ENCODE peak calls at places on chromosomes 5 and 9, in ten cellular contexts. J is kidney tubule cell; O is dermis microvascular lymphatic vessel endothelial cell; G is iPS-NIHi11; T is fibroblast of the aortic adventitia; Q is stimulated activated CD4-positive, alpha-beta T cell treated with anti-CD3 and anti-CD28 coated beads, Interleukin-2, amount 100 ng/mL, for 24 hours; Y is HT1080; U is iris pigment epithelial cell; N is CD4-positive, alpha-beta T cell; B is GM23248. D is an unnamed sample.

GRCh38 chr9:87199819-87200218 is 252.5 kb upstream of the GAS1 start:
- DNase-seq in G (no peak), Y (no peak), U (no peak), T (no peak), O (no peak), B (no peak), N (no peak), Q (no peak), J (no peak), D (no peak)

GRCh38 chr5:178114325-178115135 is 1.2 kb downstream of the N4BP3 start:
- DNase-seq in B (peak; percentile 27), T (no peak), Q (peak; percentile 39), G (peak; percentile 46), N (peak; percentile 55), J (peak; percentile 47), Y (no peak), O (peak; percentile 30), U (no peak), D (no peak)

GRCh38 chr5:69414885-69415583 is at the start of gene MARVELD2:
- DNase-seq in Q (peak; percentile 47), T (no peak), O (peak; percentile 72), N (peak; percentile 53), Y (no peak), G (peak; percentile 95), U (peak; percentile 36), B (peak; percentile 77), J (peak; percentile 90), D (no peak)

GRCh38 chr5:1747079-1747802 is 52.4 kb downstream of the MRPL36 start:
- DNase-seq in O (no peak), B (no peak), U (no peak), Q (no peak), Y (no peak), T (no peak), J (no peak), N (peak; percentile 31), G (no peak), D (no peak)

GRCh38 chr5:94240616-94241287 is 377.7 kb downstream of the KIAA0825 start:
- DNase-seq in Y (peak; percentile 11), G (peak; percentile 14), Q (no peak), N (no peak), B (peak; percentile 63), O (no peak), U (no peak), T (peak; percentile 73), J (no peak), D (no peak)

GRCh38 chr9:95533996-95534680 is 17.4 kb upstream of the PTCH1 start:
- DNase-seq in N (no peak), Y (no peak), U (no peak), Q (no peak), G (no peak), J (no peak), B (no peak), T (no peak), O (no peak), D (no peak)

GRCh38 chr5:178470693-178471025 is 119.5 kb downstream of the COL23A1 start:
- DNase-seq in G (no peak), Q (no peak), J (no peak), Y (no peak), O (no peak), B (no peak), N (peak; percentile 11), T (no peak), U (no peak), D (no peak)

GRCh38 chr9:71604197-71605063 is 163.9 kb downstream of the CEMIP2 start:
- DNase-seq in T (peak; percentile 74), J (peak; percentile 55), Q (peak; percentile 86), B (peak; percentile 80), O (peak; percentile 82), Y (peak; percentile 37), N (peak; percentile 82), G (peak; percentile 72), U (peak; percentile 75), D (peak; percentile 57)

GRCh38 chr5:178355662-178356061 is 123.1 kb upstream of the PHYKPL start:
- DNase-seq in Q (no peak), T (no peak), N (no peak), O (no peak), G (no peak), B (no peak), U (no peak), Y (no peak), J (no peak), D (no peak)

GRCh38 chr9:95584176-95584575 is 67.4 kb upstream of the PTCH1 start:
- DNase-seq in U (no peak), Q (no peak), B (no peak), T (no peak), Y (no peak), J (peak; percentile 11), N (no peak), G (no peak), O (no peak), D (no peak)